ENCODE peak calls at places on chromosome 13, in five cellular contexts. T, W, X, N and M are unnamed samples.
A peak's percentile ranks its signal among the peaks of the same experiment; 100 is the strongest.

GRCh38 chr13:20161951-20162300 is 1.1 kb upstream of the GJA3 start:
- DNase-seq in T (no peak), W (no peak), X (no peak), N (no peak), M (peak; percentile 35)

GRCh38 chr13:63026285-63026797 is 1610.7 kb upstream of the PCDH20 start:
- DNase-seq in T (no peak), W (no peak), X (no peak), N (no peak), M (no peak)

GRCh38 chr13:46964789-46965527 is 68.1 kb upstream of the HTR2A start:
- DNase-seq in T (no peak), W (no peak), X (no peak), N (no peak), M (no peak)

GRCh38 chr13:24473646-24474045 is 38.9 kb downstream of the PARP4 start:
- DNase-seq in T (no peak), W (no peak), X (no peak), N (no peak), M (no peak)

GRCh38 chr13:108859202-108860012 is 230.0 kb downstream of the MYO16 start:
- DNase-seq in T (no peak), W (no peak), X (no peak), N (no peak), M (no peak)

GRCh38 chr13:31951215-31951678 is 80.3 kb upstream of the FRY start:
- DNase-seq in T (no peak), W (no peak), X (peak; percentile 27), N (peak; percentile 58), M (peak; percentile 58)

GRCh38 chr13:81184556-81185265 is 843.8 kb upstream of the SPRY2 start:
- DNase-seq in T (no peak), W (no peak), X (no peak), N (no peak), M (no peak)

GRCh38 chr13:30194906-30195305 is 112.4 kb downstream of the KATNAL1 start:
- DNase-seq in T (no peak), W (no peak), X (no peak), N (no peak), M (no peak)

GRCh38 chr13:26458196-26458734 is 99.2 kb upstream of the WASF3 start:
- DNase-seq in T (no peak), W (no peak), X (no peak), N (no peak), M (no peak)

GRCh38 chr13:33145667-33146066 is 129.4 kb downstream of the KL start:
- DNase-seq in T (no peak), W (no peak), X (no peak), N (no peak), M (no peak)

GRCh38 chr13:34179481-34179880 is 361.5 kb downstream of the RFC3 start:
- DNase-seq in T (no peak), W (no peak), X (no peak), N (no peak), M (no peak)

GRCh38 chr13:71218960-71219359 is 648.0 kb downstream of the DACH1 start:
- DNase-seq in T (no peak), W (no peak), X (no peak), N (no peak), M (no peak)

GRCh38 chr13:85497652-85498051 is 301.6 kb downstream of the SLITRK6 start:
- DNase-seq in T (no peak), W (no peak), X (no peak), N (no peak), M (no peak)

GRCh38 chr13:20125129-20125782 is 35.6 kb downstream of the GJA3 start:
- DNase-seq in T (no peak), W (no peak), X (no peak), N (no peak), M (peak; percentile 48)

GRCh38 chr13:51520524-51520923 is 63.7 kb upstream of the WDFY2 start:
- DNase-seq in T (no peak), W (no peak), X (no peak), N (peak; percentile 65), M (no peak)

GRCh38 chr13:91722267-91722884 is 324.0 kb downstream of the GPC5 start:
- DNase-seq in T (no peak), W (no peak), X (no peak), N (no peak), M (no peak)

GRCh38 chr13:114130708-114131580 is 1.5 kb downstream of the RASA3 start:
- DNase-seq in T (peak; percentile 82), W (peak; percentile 88), X (peak; percentile 71), N (peak; percentile 48), M (peak; percentile 73)

GRCh38 chr13:22740264-22740663 is 440.5 kb upstream of the SGCG start:
- DNase-seq in T (no peak), W (no peak), X (no peak), N (no peak), M (peak; percentile 43)

GRCh38 chr13:25046274-25046984 is 49.5 kb upstream of the PABPC3 start:
- DNase-seq in T (no peak), W (no peak), X (no peak), N (no peak), M (no peak)

GRCh38 chr13:31731923-31732322 is 7.4 kb upstream of the RXFP2 start:
- DNase-seq in T (no peak), W (no peak), X (no peak), N (no peak), M (no peak)

GRCh38 chr13:48222358-48223015 is 10.5 kb upstream of the ITM2B start:
- DNase-seq in T (no peak), W (no peak), X (no peak), N (peak; percentile 38), M (peak; percentile 43)

GRCh38 chr13:42396501-42396900 is 124.5 kb downstream of the AKAP11 start:
- DNase-seq in T (peak; percentile 65), W (no peak), X (peak; percentile 65), N (no peak), M (no peak)

GRCh38 chr13:19586904-19587634 is 25.7 kb upstream of the TPTE2 start:
- DNase-seq in T (peak; percentile 84), W (no peak), X (peak; percentile 62), N (peak; percentile 28), M (peak; percentile 31)

GRCh38 chr13:27425151-27425917 is 915 bp downstream of the GTF3A start:
- DNase-seq in T (no peak), W (no peak), X (no peak), N (no peak), M (no peak)

GRCh38 chr13:25981060-25981459 is 70.8 kb downstream of the SHISA2 start:
- DNase-seq in T (no peak), W (no peak), X (no peak), N (no peak), M (no peak)

GRCh38 chr13:100131863-100132574 is 43.1 kb downstream of the PCCA start:
- DNase-seq in T (no peak), W (no peak), X (no peak), N (no peak), M (no peak)

GRCh38 chr13:21022056-21022693 is 39.2 kb downstream of the LATS2 start:
- DNase-seq in T (no peak), W (no peak), X (no peak), N (no peak), M (no peak)

GRCh38 chr13:111361873-111362648 is 41.6 kb downstream of the TEX29 start:
- DNase-seq in T (no peak), W (peak; percentile 65), X (no peak), N (no peak), M (no peak)

GRCh38 chr13:102289606-102290005 is 112.2 kb downstream of the FGF14 start:
- DNase-seq in T (no peak), W (no peak), X (no peak), N (no peak), M (no peak)

GRCh38 chr13:51923983-51924539 is 62.3 kb downstream of the CCDC70 start:
- DNase-seq in T (no peak), W (no peak), X (no peak), N (no peak), M (no peak)

GRCh38 chr13:41056194-41056593 is 5.1 kb upstream of the WBP4 start:
- DNase-seq in T (no peak), W (no peak), X (no peak), N (no peak), M (no peak)

GRCh38 chr13:41054212-41054877 is 7.0 kb upstream of the WBP4 start:
- DNase-seq in T (peak; percentile 54), W (no peak), X (peak; percentile 48), N (no peak), M (peak; percentile 30)

GRCh38 chr13:41053384-41053826 is 7.9 kb upstream of the WBP4 start:
- DNase-seq in T (no peak), W (no peak), X (no peak), N (no peak), M (no peak)

GRCh38 chr13:41056996-41057711 is 4.2 kb upstream of the WBP4 start:
- DNase-seq in T (no peak), W (no peak), X (no peak), N (no peak), M (no peak)

GRCh38 chr13:41054919-41055619 is 6.2 kb upstream of the WBP4 start:
- DNase-seq in T (no peak), W (no peak), X (no peak), N (no peak), M (no peak)
- H3K4me3 ChIP-seq in T (no peak overlapping the region), W (no peak overlapping the region), X (no peak overlapping the region), N (no peak overlapping the region), M (no peak overlapping the region)

DNA sequence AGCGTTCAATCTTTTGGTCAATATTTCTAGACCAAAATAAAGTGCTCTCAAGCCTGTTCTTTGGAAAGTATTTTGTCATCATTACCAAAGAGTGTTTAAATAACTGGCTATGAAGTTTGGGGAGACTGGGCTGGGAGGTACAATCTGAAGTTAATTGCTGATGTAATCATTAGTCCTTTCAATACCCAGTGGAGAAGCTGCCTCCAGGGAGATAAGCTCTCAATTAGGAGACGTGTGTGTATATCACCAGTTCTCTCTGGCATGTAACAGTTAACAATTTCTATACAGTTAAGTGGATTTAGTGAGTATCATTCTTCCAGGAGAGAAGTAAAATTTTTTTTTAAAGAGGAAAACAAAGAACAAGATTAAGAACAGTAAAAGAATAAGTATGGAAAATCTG is 1.4 kb downstream of the COL4A1 start:
- DNase-seq in T (no peak), W (no peak), X (no peak), N (no peak), M (no peak)
- H3K4me1 ChIP-seq in T (no peaks in the 10 kb centered on the region), W (peaks cover 10% of the 10 kb centered on the region), X (peaks cover 32% of the 10 kb centered on the region), N (peaks cover 9% of the 10 kb centered on the region), M (no peaks in the 10 kb centered on the region)

GRCh38 chr13:49540552-49540951 is 44.8 kb downstream of the PHF11 start:
- DNase-seq in T (no peak), W (no peak), X (no peak), N (no peak), M (no peak)
- H3K4me3 ChIP-seq in T (peak overlapping the region; percentile 13), W (no peak overlapping the region), X (no peak overlapping the region), N (no peak overlapping the region), M (no peak overlapping the region)

GRCh38 chr13:110246530-110246929 is 60.4 kb downstream of the COL4A1 start:
- DNase-seq in T (no peak), W (no peak), X (no peak), N (no peak), M (no peak)
- H3K4me1 ChIP-seq in T (no peaks in the 10 kb centered on the region), W (peaks cover 4% of the 10 kb centered on the region), X (peaks cover 37% of the 10 kb centered on the region), N (no peaks in the 10 kb centered on the region), M (no peaks in the 10 kb centered on the region)